ENCODE peak calls at places on chromosome 14, in ten cellular contexts. U is H1; N is DND-41; Y is HCT116; W is neural progenitor cell; G is left ventricle myocardium inferior; P is small intestine; O is naive thymus-derived CD4-positive, alpha-beta T cell; Q is Panc1; K is vagina. B is an unnamed sample.
A peak's percentile ranks its signal among the peaks of the same experiment; 100 is the strongest.

GRCh38 chr14:33483110-33483509 is 467.8 kb downstream of the EGLN3 start:
- DNase-seq in G (no peak), Q (no peak), N (no peak), P (no peak), O (no peak), W (no peak), Y (no peak), U (no peak), K (no peak), B (no peak)

GRCh38 chr14:50407089-50407813 is 10.6 kb upstream of the CDKL1 start:
- DNase-seq in G (no peak), U (no peak), N (no peak), P (no peak), O (no peak), Q (no peak), W (no peak), Y (no peak), K (no peak), B (no peak)

GRCh38 chr14:33612184-33612479 is 338.7 kb downstream of the EGLN3 start:
- DNase-seq in W (peak; percentile 71), Y (no peak), K (no peak), Q (no peak), U (no peak), G (no peak), P (no peak), N (no peak), O (no peak), B (no peak)

GRCh38 chr14:93716002-93716401 is 72.3 kb downstream of the PRIMA1 start:
- DNase-seq in U (no peak), Y (no peak), N (no peak), K (no peak), W (no peak), P (no peak), G (no peak), Q (no peak), O (no peak), B (no peak)

GRCh38 chr14:31229638-31230229 is 22.1 kb upstream of the HECTD1 start:
- DNase-seq in P (peak; percentile 99), U (peak; percentile 51), K (peak; percentile 95), O (no peak), W (peak; percentile 70), N (no peak), Y (peak; percentile 92), G (peak; percentile 41), Q (peak; percentile 95), B (peak; percentile 94)

GRCh38 chr14:33567003-33567735 is 383.7 kb downstream of the EGLN3 start:
- DNase-seq in G (no peak), K (no peak), N (no peak), Q (no peak), O (no peak), Y (no peak), W (no peak), U (no peak), P (no peak), B (no peak)

GRCh38 chr14:21748869-21749303 is 75.3 kb upstream of the OR4E1 start:
- DNase-seq in Y (peak; percentile 32), U (peak; percentile 68), W (peak; percentile 78), N (peak; percentile 53), K (no peak), Q (no peak), O (peak; percentile 53), G (peak; percentile 18), P (peak; percentile 25), B (no peak)

GRCh38 chr14:23929822-23930294 is 23.7 kb upstream of the DHRS4 start:
- DNase-seq in U (peak; percentile 97), W (peak; percentile 87), G (peak; percentile 67), Q (peak; percentile 61), N (peak; percentile 83), Y (peak; percentile 59), P (peak; percentile 73), O (peak; percentile 71), K (no peak), B (peak; percentile 78)

GRCh38 chr14:68470361-68470760 is 322.5 kb downstream of the ZFP36L1 start:
- DNase-seq in W (no peak), P (no peak), G (no peak), O (no peak), Q (no peak), N (no peak), K (no peak), Y (no peak), U (no peak), B (no peak)

GRCh38 chr14:68473794-68474193 is 319.1 kb downstream of the ZFP36L1 start:
- DNase-seq in P (no peak), W (no peak), Y (no peak), Q (no peak), O (no peak), U (no peak), G (no peak), K (no peak), N (no peak), B (no peak)

GRCh38 chr14:68473050-68473449 is 319.8 kb downstream of the ZFP36L1 start:
- DNase-seq in Q (no peak), G (no peak), Y (no peak), N (no peak), O (no peak), P (no peak), W (no peak), K (peak; percentile 84), U (no peak), B (no peak)

GRCh38 chr14:68471029-68471963 is 321.6 kb downstream of the ZFP36L1 start:
- DNase-seq in K (peak; percentile 82), N (no peak), U (peak; percentile 52), Y (no peak), W (peak; percentile 88), Q (no peak), G (no peak), O (no peak), P (no peak), B (no peak)

DNA sequence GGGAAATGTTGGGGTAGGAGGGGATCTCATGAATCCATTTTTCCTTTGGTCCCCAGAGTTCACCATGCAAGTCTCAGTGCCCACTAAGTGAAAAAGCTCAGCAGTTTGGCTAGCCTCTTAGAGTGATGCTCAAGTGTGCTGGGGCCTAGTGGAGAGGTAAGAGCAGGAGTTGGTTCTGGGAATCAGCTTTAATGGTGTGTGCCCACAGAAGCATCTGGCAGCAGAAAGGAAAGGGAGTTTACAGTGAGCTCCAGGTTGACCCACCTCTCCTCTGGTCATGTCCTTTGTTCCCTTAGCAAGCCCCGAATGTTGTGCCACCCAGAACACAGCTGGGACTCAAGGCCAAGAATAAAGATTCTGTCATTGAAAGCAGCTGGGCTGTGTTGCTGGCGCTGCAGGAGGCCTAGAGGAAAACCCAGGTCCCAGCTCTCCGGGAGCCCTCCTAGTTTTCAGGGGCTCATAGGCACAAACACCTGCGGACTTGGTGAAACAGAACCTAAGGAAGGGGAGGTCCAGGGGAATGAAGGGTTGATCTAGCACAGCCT is 320.8 kb downstream of the ZFP36L1 start:
- DNase-seq in Y (no peak), W (no peak), O (no peak), U (peak; percentile 49), G (no peak), P (no peak), N (no peak), Q (no peak), K (peak; percentile 84), B (no peak)
- H3K4me1 ChIP-seq in Y (peaks cover 60% of the 10 kb centered on the region), W (peaks cover 78% of the 10 kb centered on the region), O (peaks cover 3% of the 10 kb centered on the region), U (peaks cover 23% of the 10 kb centered on the region), G (peaks cover 21% of the 10 kb centered on the region), P (no peaks in the 10 kb centered on the region), N (no peaks in the 10 kb centered on the region), Q (peaks cover 8% of the 10 kb centered on the region), K (peaks cover 23% of the 10 kb centered on the region), B (peaks cover 50% of the 10 kb centered on the region)

GRCh38 chr14:77025744-77026165 is 2.8 kb downstream of the IRF2BPL start:
- DNase-seq in U (no peak), W (peak; percentile 65), K (no peak), G (peak; percentile 31), O (no peak), Y (no peak), Q (no peak), P (no peak), N (no peak), B (no peak)

GRCh38 chr14:77018785-77019184 is 9.7 kb downstream of the IRF2BPL start:
- DNase-seq in Y (no peak), G (no peak), P (no peak), O (no peak), Q (no peak), W (no peak), K (no peak), N (no peak), U (no peak), B (no peak)

GRCh38 chr14:77023001-77023996 is 5.2 kb downstream of the IRF2BPL start:
- DNase-seq in O (no peak), Y (no peak), G (no peak), Q (no peak), W (peak; percentile 70), N (no peak), K (no peak), U (peak; percentile 51), P (peak; percentile 92), B (no peak)

GRCh38 chr14:77024171-77024627 is 4.3 kb downstream of the IRF2BPL start:
- DNase-seq in Q (no peak), N (peak; percentile 57), G (peak; percentile 42), O (peak; percentile 60), K (no peak), W (peak; percentile 88), U (peak; percentile 85), P (peak; percentile 76), Y (no peak), B (no peak)

GRCh38 chr14:77022219-77022852 is 6.2 kb downstream of the IRF2BPL start:
- DNase-seq in Y (no peak), O (no peak), Q (no peak), K (no peak), N (no peak), U (no peak), P (peak; percentile 39), W (no peak), G (no peak), B (peak; percentile 56)
- H3K27me3 ChIP-seq in Y (no peaks in the 10 kb centered on the region), O (no peaks in the 10 kb centered on the region), Q (no peaks in the 10 kb centered on the region), K (no peaks in the 10 kb centered on the region), N (no peaks in the 10 kb centered on the region), U (peaks cover 4% of the 10 kb centered on the region), P (no peaks in the 10 kb centered on the region), W (peaks cover 24% of the 10 kb centered on the region), G (no peaks in the 10 kb centered on the region), B (no peaks in the 10 kb centered on the region)

GRCh38 chr14:78403278-78403815 is 233.2 kb downstream of the NRXN3 start:
- DNase-seq in K (no peak), N (peak; percentile 20), Y (no peak), W (peak; percentile 5), P (no peak), Q (no peak), G (no peak), O (no peak), U (peak; percentile 46), B (no peak)
- H3K4me3 ChIP-seq in K (no peak overlapping the region), N (no peak overlapping the region), Y (no peak overlapping the region), W (no peak overlapping the region), P (no peak overlapping the region), Q (no peak overlapping the region), G (no peak overlapping the region), O (no peak overlapping the region), U (peak overlapping the region; percentile 11), B (no peak overlapping the region)

GRCh38 chr14:90136904-90137303 is 75.1 kb downstream of the KCNK13 start:
- DNase-seq in O (no peak), Y (no peak), K (no peak), U (no peak), P (no peak), Q (no peak), W (no peak), G (no peak), N (no peak), B (no peak)

GRCh38 chr14:90137807-90138206 is 76.0 kb downstream of the KCNK13 start:
- DNase-seq in Y (no peak), G (no peak), N (no peak), K (no peak), P (no peak), Q (no peak), W (no peak), U (no peak), O (no peak), B (no peak)

DNA sequence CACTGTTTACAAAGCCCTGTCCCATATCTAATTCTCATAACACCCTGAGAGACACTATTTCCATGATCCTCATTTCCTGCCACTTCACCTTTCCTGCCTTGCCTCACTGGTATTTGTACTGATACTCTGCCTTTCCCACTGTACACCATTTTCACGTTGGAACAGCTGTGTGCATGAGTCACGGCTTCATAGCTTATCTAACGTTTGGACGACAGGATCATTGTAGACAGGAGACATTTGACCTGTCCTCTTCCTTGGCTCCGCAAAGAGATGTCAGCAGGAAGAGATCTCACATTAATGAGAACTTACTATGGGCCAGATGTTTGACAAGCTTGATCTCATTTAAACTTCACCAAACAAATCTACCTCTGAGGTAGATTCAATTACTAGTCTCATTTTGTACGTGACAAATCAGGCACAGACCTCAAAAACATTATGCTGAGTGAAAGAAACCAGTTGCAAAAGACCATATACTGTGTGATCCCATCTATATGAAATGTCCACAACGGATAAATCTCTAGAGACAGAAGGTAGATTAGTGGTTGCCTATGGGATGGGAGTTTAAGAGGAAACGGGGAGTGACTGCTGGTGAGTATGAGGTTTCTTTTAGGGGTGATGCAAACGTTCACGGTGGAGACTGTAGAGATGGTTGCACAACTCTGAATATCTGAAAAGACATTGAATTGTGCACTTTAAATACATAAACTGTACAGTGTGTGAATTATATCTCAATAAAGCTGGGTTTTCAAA is 71.2 kb downstream of the KCNK13 start:
- DNase-seq in Y (no peak), N (no peak), Q (no peak), P (no peak), O (no peak), G (no peak), K (no peak), W (no peak), U (no peak), B (no peak)
- H3K4me1 ChIP-seq in Y (no peaks in the 10 kb centered on the region), N (no peaks in the 10 kb centered on the region), Q (no peaks in the 10 kb centered on the region), P (no peaks in the 10 kb centered on the region), O (no peaks in the 10 kb centered on the region), G (no peaks in the 10 kb centered on the region), K (no peaks in the 10 kb centered on the region), W (no peaks in the 10 kb centered on the region), U (no peaks in the 10 kb centered on the region), B (no peaks in the 10 kb centered on the region)

B was measured in RWPE2.